ENCODE peak calls at places on chromosomes 1 and 21, in ten cellular contexts. S, Z, J, D, R, K, E, V, G and H are unnamed samples.

GRCh38 chr1:177020861-177021589 is 143.5 kb downstream of the ASTN1 start:
- DNase-seq in S (no peak), R (no peak), D (no peak), K (no peak), E (no peak), V (no peak), J (no peak), G (no peak), Z (no peak), H (no peak)

GRCh38 chr1:230703679-230704385 is 10.1 kb downstream of the AGT start:
- DNase-seq in V (no peak), R (no peak), K (no peak), S (no peak), E (no peak), J (no peak), Z (no peak), G (no peak), D (no peak), H (no peak)

GRCh38 chr1:5506634-5507033 is 485.6 kb downstream of the NPHP4 start:
- DNase-seq in K (no peak), Z (no peak), E (no peak), R (no peak), J (no peak), V (no peak), S (no peak), D (no peak), G (no peak), H (no peak)

GRCh38 chr1:105544475-105544874 is 1512.0 kb upstream of the PRMT6 start:
- DNase-seq in Z (no peak), D (no peak), J (no peak), G (no peak), E (no peak), S (peak), V (no peak), K (no peak), R (no peak), H (no peak)

GRCh38 chr1:150322310-150322709 is 977 bp downstream of the PRPF3 start:
- DNase-seq in G (no peak), D (no peak), R (no peak), V (no peak), J (no peak), S (no peak), K (no peak), Z (no peak), E (no peak), H (no peak)

GRCh38 chr1:7299329-7299799 is 471.7 kb upstream of the VAMP3 start:
- DNase-seq in Z (peak), G (no peak), J (no peak), R (peak), S (peak), E (no peak), V (no peak), D (no peak), K (no peak), H (peak)

GRCh38 chr1:240465531-240465940 is 146.4 kb downstream of the GREM2 start:
- DNase-seq in J (no peak), D (no peak), R (no peak), G (no peak), V (peak), K (no peak), E (no peak), S (no peak), Z (no peak), H (no peak)

GRCh38 chr21:32311621-32312020 is 13.0 kb downstream of the MRAP start:
- DNase-seq in D (no peak), Z (no peak), R (peak), J (no peak), G (no peak), S (no peak), V (no peak), K (no peak), E (no peak), H (no peak)

GRCh38 chr1:162889989-162890388 is 29.0 kb upstream of the CCDC190 start:
- DNase-seq in R (no peak), D (no peak), V (no peak), Z (no peak), J (no peak), K (no peak), E (no peak), S (no peak), G (no peak), H (no peak)

GRCh38 chr1:25927541-25928265 is 21.5 kb upstream of the STMN1 start:
- DNase-seq in E (no peak), D (no peak), J (no peak), S (peak), K (no peak), V (peak), R (no peak), Z (no peak), G (peak), H (no peak)

GRCh38 chr1:87968259-87968955 is 639.7 kb downstream of the LMO4 start:
- DNase-seq in G (no peak), E (no peak), D (no peak), V (peak), J (no peak), Z (no peak), S (no peak), R (peak), K (no peak), H (peak)

GRCh38 chr1:24501371-24502167 is 1.1 kb upstream of the RCAN3 start:
- DNase-seq in E (no peak), K (no peak), J (no peak), G (no peak), D (peak), V (no peak), S (peak), Z (no peak), R (peak), H (no peak)

GRCh38 chr1:2392071-2392442 is 416 bp downstream of the RER1 start:
- DNase-seq in D (no peak), V (no peak), G (no peak), R (peak), K (no peak), Z (no peak), S (peak), J (no peak), E (no peak), H (no peak)

GRCh38 chr1:21916447-21917240 is 20.5 kb downstream of the HSPG2 start:
- DNase-seq in E (no peak), G (no peak), S (no peak), K (no peak), V (no peak), R (no peak), Z (no peak), J (no peak), D (no peak), H (no peak)

GRCh38 chr1:35278886-35279554 is 10.5 kb downstream of the ZMYM4 start:
- DNase-seq in K (no peak), D (no peak), R (no peak), E (no peak), V (no peak), Z (no peak), G (no peak), J (no peak), S (no peak), H (no peak)

GRCh38 chr1:70503358-70503757 is 92.3 kb downstream of the CTH start:
- DNase-seq in V (no peak), E (no peak), G (no peak), R (no peak), Z (no peak), D (no peak), J (no peak), S (no peak), K (no peak), H (no peak)